ENCODE peak calls at places on chromosomes 16 and 17, in five cellular contexts. A is activated CD4-positive, alpha-beta T cell treated with anti-CD3 and anti-CD28 coated beads, Interleukin-2, amount 50 U/mL, for 1 hour; N is occipital lobe; W is Caki2; C is activated CD8-positive, alpha-beta memory T cell treated with anti-CD3 and anti-CD28 coated beads, Interleukin-2, amount 50 U/mL, for 4 hours. F is an unnamed sample.

GRCh38 chr17:67111327-67111726 is 67.0 kb downstream of the CACNG1 start:
- DNase-seq in W (no peak), A (no peak), C (no peak), N (no peak), F (no peak)

GRCh38 chr17:62681939-62682381 is 54.5 kb downstream of the MRC2 start:
- DNase-seq in N (no peak), A (no peak), W (no peak), C (no peak), F (no peak)

GRCh38 chr17:1312261-1312870 is 32.9 kb downstream of the TRARG1 start:
- DNase-seq in N (no peak), W (peak; percentile 4), C (no peak), A (no peak), F (no peak)

GRCh38 chr16:24163935-24164334 is 92.2 kb upstream of the CACNG3 start:
- DNase-seq in W (no peak), C (no peak), A (no peak), N (no peak), F (no peak)

GRCh38 chr17:17220529-17220928 is 14.4 kb upstream of the PLD6 start:
- DNase-seq in A (no peak), W (no peak), N (no peak), C (no peak), F (no peak)

GRCh38 chr16:58494981-58495860 is 4.7 kb upstream of the NDRG4 start:
- DNase-seq in N (peak; percentile 89), A (peak; percentile 56), C (peak; percentile 41), W (peak; percentile 97), F (peak; percentile 88)

GRCh38 chr17:56434610-56435009 is 158.9 kb upstream of the NOG start:
- DNase-seq in N (no peak), W (no peak), A (no peak), C (no peak), F (no peak)

GRCh38 chr16:89060207-89060794 is 33.4 kb upstream of the ACSF3 start:
- DNase-seq in W (no peak), C (no peak), N (no peak), A (no peak), F (no peak)

GRCh38 chr17:4708436-4708835 is 2.0 kb upstream of the ARRB2 start:
- DNase-seq in A (peak; percentile 52), N (peak; percentile 20), W (peak; percentile 23), C (peak; percentile 45), F (no peak)

GRCh38 chr16:88498576-88499208 is 45.6 kb downstream of the ZFPM1 start:
- DNase-seq in C (no peak), A (no peak), W (no peak), N (no peak), F (no peak)

GRCh38 chr16:68190745-68191510 is 45.0 kb downstream of the ESRP2 start:
- DNase-seq in C (no peak), N (no peak), A (no peak), W (no peak), F (no peak)

GRCh38 chr17:66778531-66778930 is 56.4 kb upstream of the CACNG5 start:
- DNase-seq in W (no peak), A (no peak), N (no peak), C (no peak), F (no peak)

GRCh38 chr16:47778106-47778803 is 317.1 kb downstream of the PHKB start:
- DNase-seq in W (no peak), A (no peak), C (no peak), N (no peak), F (no peak)

GRCh38 chr17:38434178-38434665 is 6.0 kb downstream of the ARHGAP23 start:
- DNase-seq in N (peak; percentile 33), C (no peak), W (no peak), A (no peak), F (no peak)

GRCh38 chr17:48095611-48096010 is 5.7 kb downstream of the CBX1 start:
- DNase-seq in A (no peak), N (no peak), C (no peak), W (no peak), F (no peak)

GRCh38 chr16:88491560-88492310 is 38.7 kb downstream of the ZFPM1 start:
- DNase-seq in N (no peak), C (no peak), W (no peak), A (no peak), F (no peak)